ENCODE peak calls at places on chromosomes 13 and 19, in ten cellular contexts. Y is heart left ventricle, I is adrenal gland, D is vagina, R is breast epithelium, S is HCT116, Z is tibial nerve, P is Peyer's patch, T is IMR-90, X is H1. V is an unnamed sample.

GRCh38 chr19:8569066-8569761 is 8.0 kb downstream of the MYO1F start:
- DNase-seq in D (no peak), R (no peak), X (no peak), Y (peak; percentile 44), T (peak; percentile 96), S (peak; percentile 49), I (peak; percentile 35), Z (no peak), P (peak; percentile 70), V (peak; percentile 84)

GRCh38 chr13:26183416-26183815 is 38.7 kb downstream of the RNF6 start:
- DNase-seq in D (no peak), Y (no peak), S (no peak), P (no peak), R (no peak), X (no peak), Z (no peak), T (no peak), I (no peak), V (no peak)

GRCh38 chr19:6572217-6572616 is 18.7 kb downstream of the CD70 start:
- DNase-seq in Z (peak; percentile 24), D (no peak), X (no peak), P (no peak), T (no peak), R (no peak), Y (peak; percentile 41), S (no peak), I (peak; percentile 42), V (no peak)

GRCh38 chr19:5131031-5131865 is 162.3 kb downstream of the KDM4B start:
- DNase-seq in Y (no peak), D (no peak), R (no peak), P (peak; percentile 83), X (no peak), T (no peak), I (no peak), S (no peak), Z (no peak), V (no peak)

GRCh38 chr19:47369923-47370625 is 21.0 kb downstream of the DHX34 start:
- DNase-seq in P (no peak), R (no peak), Z (no peak), X (no peak), T (peak; percentile 74), Y (peak; percentile 54), S (no peak), I (peak; percentile 62), D (no peak), V (peak; percentile 58)

GRCh38 chr13:110561335-110562033 is at the start of gene RAB20:
- DNase-seq in I (peak; percentile 94), R (peak; percentile 74), Y (peak; percentile 91), D (no peak), S (peak; percentile 38), P (peak; percentile 81), Z (peak; percentile 78), X (peak; percentile 83), T (peak; percentile 76), V (peak; percentile 92)

GRCh38 chr19:19447536-19448237 is 42.2 kb downstream of the GATAD2A start:
- DNase-seq in D (no peak), T (peak; percentile 28), S (no peak), X (no peak), P (no peak), R (no peak), Y (no peak), I (no peak), Z (no peak), V (no peak)

GRCh38 chr19:17966497-17967257 is at the start of gene KCNN1:
- DNase-seq in S (no peak), P (no peak), Y (no peak), D (no peak), R (no peak), X (peak; percentile 83), Z (no peak), I (no peak), T (no peak), V (no peak)

GRCh38 chr19:14413355-14413754 is 5.8 kb downstream of the DDX39A start:
- DNase-seq in P (no peak), T (no peak), Y (no peak), D (no peak), X (no peak), R (no peak), I (no peak), Z (no peak), S (no peak), V (no peak)
- TF ChIP-seq POLR2A in P (no peak), T (no peak), Y (no peak), D (no peak), X (no peak), R (no peak), I (no peak), Z (no peak), S (no peak), V (no peak)

DNA sequence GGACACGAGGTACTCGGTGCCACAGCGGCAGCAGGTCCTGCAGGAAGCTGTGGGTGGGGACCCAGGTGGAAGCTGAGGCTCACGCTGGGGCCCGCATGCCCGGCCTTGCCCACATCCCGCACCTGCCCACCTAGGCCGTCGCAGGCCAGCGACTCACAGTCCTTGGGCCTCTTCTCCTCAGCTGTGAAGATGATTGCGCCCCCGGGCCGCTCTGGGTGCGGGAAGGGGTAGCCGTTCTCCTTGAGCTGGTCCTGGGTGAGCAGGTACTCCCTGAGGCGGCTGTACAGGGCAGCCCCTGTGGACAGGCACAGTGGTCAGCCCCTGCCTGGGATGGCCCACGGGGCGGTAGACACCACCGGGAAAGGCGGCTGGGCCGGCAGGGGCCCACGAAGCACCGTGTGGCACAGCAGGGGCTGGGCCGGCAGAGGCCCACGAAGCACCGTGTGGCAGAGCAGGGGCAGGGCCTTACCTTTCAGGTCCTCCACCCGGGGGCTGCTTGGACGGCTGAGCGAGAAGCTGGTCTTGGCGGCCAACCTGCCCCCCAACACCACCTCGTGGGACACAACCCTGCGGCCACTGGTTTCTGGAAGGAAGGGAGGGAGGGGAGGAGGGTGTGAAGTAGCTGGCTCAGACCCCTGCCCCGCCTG is 6.6 kb upstream of the ATP8B3 start:
- DNase-seq in I (no peak), Z (no peak), X (no peak), S (no peak), P (no peak), D (no peak), Y (peak; percentile 21), T (no peak), R (no peak), V (no peak)
- TF ChIP-seq POLR2A in I (no peak), Z (no peak), X (no peak), S (no peak), P (no peak), D (no peak), Y (no peak), T (no peak), R (no peak), V (no peak)

DNA sequence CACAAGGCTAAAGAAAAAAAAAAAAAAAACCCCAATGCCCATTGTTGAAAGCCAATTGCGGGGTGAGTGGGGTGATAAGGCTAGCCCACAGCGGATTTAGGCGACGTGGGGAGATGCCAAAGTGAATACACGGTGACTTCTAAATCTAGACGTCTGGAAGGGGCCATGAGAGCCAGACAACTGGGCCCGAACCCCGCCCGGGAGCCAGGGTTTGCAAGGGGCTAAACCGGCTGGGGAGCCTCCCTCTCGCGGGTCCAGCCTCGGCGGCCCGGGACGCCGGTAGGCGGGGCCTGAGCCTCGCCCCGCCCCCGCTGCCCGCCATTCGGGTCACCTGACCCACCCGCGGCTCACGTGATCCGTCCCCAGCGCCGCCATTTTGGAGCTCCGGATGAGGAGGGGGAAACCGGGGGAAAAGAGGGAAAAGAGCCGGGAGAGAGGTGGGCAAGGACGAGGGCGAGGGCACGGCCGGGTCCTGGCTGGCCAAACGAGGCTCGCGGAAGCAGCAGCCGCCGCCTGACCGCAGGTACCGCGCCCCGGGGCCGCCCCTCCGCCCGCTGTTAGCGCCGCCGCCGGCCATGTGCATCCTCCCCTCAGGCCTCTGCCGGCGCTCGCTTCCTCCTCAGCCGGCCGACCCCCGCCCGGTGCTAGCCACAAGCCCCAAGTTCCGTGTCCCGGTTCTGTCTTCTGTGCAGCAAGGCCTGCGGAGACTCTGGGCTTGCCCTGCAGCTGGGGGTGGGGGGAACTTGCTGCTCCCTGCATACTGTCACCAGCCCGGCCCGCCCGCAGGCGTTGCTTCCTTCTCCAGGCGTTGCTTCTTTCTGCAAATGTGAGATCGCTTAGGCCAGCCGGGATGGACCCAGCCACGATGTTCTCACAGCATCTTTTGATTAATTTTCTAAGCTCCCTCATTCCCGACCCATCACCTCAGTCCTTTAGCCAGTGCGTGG is at the start of gene ZNF507:
- DNase-seq in P (peak; percentile 74), I (peak; percentile 74), S (peak; percentile 47), D (no peak), Z (peak; percentile 70), Y (peak; percentile 83), T (peak; percentile 58), R (peak; percentile 67), X (peak; percentile 95), V (peak; percentile 92)
- TF ChIP-seq POLR2A in P (peak; percentile 24), I (no peak), S (peak; percentile 31), D (no peak), Z (no peak), Y (no peak), T (peak; percentile 64), R (no peak), X (peak; percentile 88), V (peak; percentile 63)

GRCh38 chr13:31166591-31166990 is 4.9 kb upstream of the HSPH1 start:
- DNase-seq in T (peak; percentile 67), P (no peak), R (no peak), D (no peak), S (no peak), Z (no peak), Y (no peak), X (no peak), I (no peak), V (no peak)

GRCh38 chr13:31161583-31162150 is at the start of gene HSPH1:
- DNase-seq in R (peak; percentile 98), T (peak; percentile 97), S (peak; percentile 91), X (no peak), Y (peak; percentile 99), P (peak; percentile 97), D (peak; percentile 99), Z (peak; percentile 99), I (peak; percentile 99), V (peak; percentile 67)

GRCh38 chr13:31162151-31163008 is 676 bp upstream of the HSPH1 start:
- DNase-seq in X (peak; percentile 95), R (peak; percentile 97), P (peak; percentile 97), D (peak; percentile 99), Y (peak; percentile 98), I (peak; percentile 99), Z (peak; percentile 91), T (peak; percentile 99), S (peak; percentile 96), V (peak; percentile 50)

GRCh38 chr13:31159306-31159705 is 2.4 kb downstream of the HSPH1 start:
- DNase-seq in Z (no peak), P (no peak), I (no peak), X (no peak), D (no peak), Y (no peak), S (no peak), R (no peak), T (peak; percentile 7), V (no peak)

DNA sequence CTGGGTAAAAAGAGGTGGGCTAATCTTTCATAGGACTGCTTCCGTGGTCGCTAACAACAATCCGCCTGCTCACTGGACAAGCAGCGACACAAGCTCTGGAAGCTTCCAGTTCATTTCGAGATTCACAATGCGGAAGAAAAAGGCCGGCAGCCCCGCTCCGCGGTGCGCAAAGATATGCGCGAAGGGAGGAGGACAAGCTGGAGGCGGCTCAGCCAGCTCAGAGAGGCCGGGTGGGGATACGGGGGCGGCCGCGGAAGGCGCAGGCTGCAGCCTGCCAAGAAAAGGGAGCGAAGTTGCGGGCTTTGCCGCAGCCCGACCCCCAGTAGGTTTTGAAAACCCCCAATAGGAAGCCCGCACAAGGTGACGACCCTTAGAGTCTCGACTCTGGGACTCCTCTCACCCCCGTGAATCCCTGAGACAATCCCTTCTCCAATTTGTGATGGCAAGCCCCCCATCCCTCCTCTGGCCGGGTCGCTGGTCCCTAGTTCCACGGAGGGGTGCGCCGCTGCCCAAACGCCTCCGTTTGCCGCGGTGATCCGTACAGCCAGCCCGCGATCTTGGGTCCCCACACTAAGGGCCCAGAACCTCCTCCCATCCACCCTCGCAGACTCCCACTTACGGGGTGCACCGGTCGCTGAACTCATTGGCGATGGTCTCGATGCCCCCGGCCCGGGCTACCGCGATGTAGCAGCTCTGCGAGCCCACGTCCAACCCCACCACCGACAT is 684 bp downstream of the HSPH1 start:
- DNase-seq in Y (peak; percentile 69), P (peak; percentile 56), Z (peak; percentile 19), S (no peak), D (no peak), T (peak; percentile 75), I (peak; percentile 74), R (peak; percentile 30), X (peak; percentile 58), V (no peak)
- TF ChIP-seq POLR2A in Y (no peak), P (no peak), Z (peak; percentile 17), S (peak; percentile 0), D (no peak), T (peak; percentile 64), I (no peak), R (no peak), X (no peak), V (no peak)